ENCODE peak calls at places on chromosomes 7 and 10, in four cellular contexts. One of them, this sample, is unnamed.

GRCh38 chr7:121084748-121085336 is 96.3 kb downstream of the CPED1 start:
- DNase-seq in T-cell: no peak
- DNase-seq in activated CD8-positive, alpha-beta memory T cell treated with anti-CD3 and anti-CD28 coated beads for 4 hours: no peak
- DNase-seq in iPS-NIHi11: no peak
- DNase-seq in this sample: no peak

GRCh38 chr7:74282748-74283459 is 6.3 kb upstream of the CLIP2 start:
- DNase-seq in iPS-NIHi11: no peak
- DNase-seq in activated CD8-positive, alpha-beta memory T cell treated with anti-CD3 and anti-CD28 coated beads for 4 hours: no peak
- DNase-seq in T-cell: no peak
- DNase-seq in this sample: no peak

GRCh38 chr10:1461016-1461415 is 276.3 kb downstream of the ADARB2 start:
- DNase-seq in T-cell: no peak
- DNase-seq in iPS-NIHi11: no peak
- DNase-seq in activated CD8-positive, alpha-beta memory T cell treated with anti-CD3 and anti-CD28 coated beads for 4 hours: no peak
- DNase-seq in this sample: no peak

GRCh38 chr7:121334875-121335648 is 6.3 kb downstream of the WNT16 start:
- DNase-seq in activated CD8-positive, alpha-beta memory T cell treated with anti-CD3 and anti-CD28 coated beads for 4 hours: no peak
- DNase-seq in iPS-NIHi11: no peak
- DNase-seq in T-cell: no peak
- DNase-seq in this sample: no peak

GRCh38 chr10:46240684-46241565 is 45.9 kb upstream of the ANTXRL start:
- DNase-seq in T-cell: no peak
- DNase-seq in iPS-NIHi11: no peak
- DNase-seq in activated CD8-positive, alpha-beta memory T cell treated with anti-CD3 and anti-CD28 coated beads for 4 hours: no peak
- DNase-seq in this sample: no peak

GRCh38 chr7:2643386-2644229 is 11.8 kb downstream of the TTYH3 start:
- DNase-seq in iPS-NIHi11: no peak
- DNase-seq in T-cell: no peak
- DNase-seq in activated CD8-positive, alpha-beta memory T cell treated with anti-CD3 and anti-CD28 coated beads for 4 hours: no peak
- DNase-seq in this sample: no peak

GRCh38 chr10:111077715-111078504 is 1.1 kb downstream of the ADRA2A start:
- DNase-seq in T-cell: no peak
- DNase-seq in iPS-NIHi11: peak; percentile 41
- DNase-seq in activated CD8-positive, alpha-beta memory T cell treated with anti-CD3 and anti-CD28 coated beads for 4 hours: no peak
- DNase-seq in this sample: no peak

GRCh38 chr7:96315109-96315480 is 6.8 kb downstream of the SLC25A13 start:
- DNase-seq in iPS-NIHi11: no peak
- DNase-seq in T-cell: no peak
- DNase-seq in activated CD8-positive, alpha-beta memory T cell treated with anti-CD3 and anti-CD28 coated beads for 4 hours: no peak
- DNase-seq in this sample: no peak

GRCh38 chr10:74189999-74190421 is 39.0 kb downstream of the ADK start:
- DNase-seq in activated CD8-positive, alpha-beta memory T cell treated with anti-CD3 and anti-CD28 coated beads for 4 hours: no peak
- DNase-seq in iPS-NIHi11: peak; percentile 38
- DNase-seq in T-cell: no peak
- DNase-seq in this sample: no peak

GRCh38 chr7:7183061-7183832 is 903 bp downstream of the C1GALT1 start:
- DNase-seq in T-cell: no peak
- DNase-seq in activated CD8-positive, alpha-beta memory T cell treated with anti-CD3 and anti-CD28 coated beads for 4 hours: peak; percentile 13
- DNase-seq in iPS-NIHi11: peak; percentile 58
- DNase-seq in this sample: no peak

GRCh38 chr7:130114776-130115175 is 44.4 kb downstream of the KLHDC10 start:
- DNase-seq in T-cell: no peak
- DNase-seq in iPS-NIHi11: no peak
- DNase-seq in activated CD8-positive, alpha-beta memory T cell treated with anti-CD3 and anti-CD28 coated beads for 4 hours: no peak
- DNase-seq in this sample: no peak

GRCh38 chr10:78491812-78492211 is 458.1 kb downstream of the RPS24 start:
- DNase-seq in iPS-NIHi11: no peak
- DNase-seq in activated CD8-positive, alpha-beta memory T cell treated with anti-CD3 and anti-CD28 coated beads for 4 hours: no peak
- DNase-seq in T-cell: no peak
- DNase-seq in this sample: no peak

GRCh38 chr7:31151849-31152248 is 99.7 kb downstream of the ADCYAP1R1 start:
- DNase-seq in activated CD8-positive, alpha-beta memory T cell treated with anti-CD3 and anti-CD28 coated beads for 4 hours: no peak
- DNase-seq in iPS-NIHi11: no peak
- DNase-seq in T-cell: no peak
- DNase-seq in this sample: no peak

This sample was measured in C1 segment of cervical spinal cord.